ENCODE peak calls at places on chromosomes 13 and 19, in five cellular contexts. U is body of pancreas, R is adrenal gland, J is astrocyte of the spinal cord, T is ascending aorta. P is an unnamed sample.
A peak's percentile ranks its signal among the peaks of the same experiment; 100 is the strongest.

GRCh38 chr13:20426766-20427448 is 98.8 kb downstream of the CRYL1 start:
- DNase-seq in U (no peak), R (no peak), J (no peak), T (no peak), P (no peak)

GRCh38 chr19:6725513-6726231 is 5.2 kb upstream of the C3 start:
- DNase-seq in U (no peak), R (no peak), J (no peak), T (no peak), P (no peak)

GRCh38 chr19:8618751-8619150 is 8.2 kb upstream of the ADAMTS10 start:
- DNase-seq in U (no peak), R (no peak), J (no peak), T (no peak), P (peak; percentile 43)

GRCh38 chr13:60090579-60090978 is 73.1 kb downstream of the DIAPH3 start:
- DNase-seq in U (no peak), R (no peak), J (peak; percentile 16), T (no peak), P (peak; percentile 34)

GRCh38 chr13:106104281-106104901 is 431.1 kb downstream of the EFNB2 start:
- DNase-seq in U (no peak), R (no peak), J (peak; percentile 95), T (no peak), P (peak; percentile 79)

GRCh38 chr19:13718733-13719132 is 45.6 kb upstream of the MRI1 start:
- DNase-seq in U (peak; percentile 28), R (no peak), J (peak; percentile 66), T (no peak), P (peak; percentile 48)

GRCh38 chr19:49468746-49469447 is 5.1 kb upstream of the FLT3LG start:
- DNase-seq in U (peak; percentile 55), R (no peak), J (peak; percentile 46), T (no peak), P (peak; percentile 66)

GRCh38 chr13:110343241-110343865 is 36.3 kb downstream of the COL4A2 start:
- DNase-seq in U (no peak), R (no peak), J (peak; percentile 58), T (no peak), P (peak; percentile 72)

GRCh38 chr13:27273658-27274425 is 3.2 kb downstream of the RASL11A start:
- DNase-seq in U (no peak), R (no peak), J (peak; percentile 66), T (peak; percentile 38), P (peak; percentile 86)

GRCh38 chr19:43438291-43439162 is 23.8 kb downstream of the TEX101 start:
- DNase-seq in U (peak; percentile 16), R (peak; percentile 54), J (no peak), T (no peak), P (peak; percentile 15)

GRCh38 chr19:2239771-2240770 is 3.4 kb downstream of the SF3A2 start:
- DNase-seq in U (no peak), R (no peak), J (peak; percentile 51), T (no peak), P (peak; percentile 53)

GRCh38 chr19:33281296-33281926 is 20.9 kb downstream of the CEBPA start:
- DNase-seq in U (no peak), R (no peak), J (no peak), T (no peak), P (no peak)

GRCh38 chr19:10896851-10897526 is 25.6 kb downstream of the CARM1 start:
- DNase-seq in U (no peak), R (no peak), J (no peak), T (no peak), P (peak; percentile 58)

GRCh38 chr13:33197551-33197971 is 88.0 kb downstream of the STARD13 start:
- DNase-seq in U (no peak), R (no peak), J (no peak), T (no peak), P (no peak)

GRCh38 chr19:31350033-31350692 is 927 bp upstream of the TSHZ3 start:
- DNase-seq in U (no peak), R (no peak), J (peak; percentile 44), T (no peak), P (peak; percentile 13)

GRCh38 chr19:13102666-13103584 is at the start of gene LYL1:
- DNase-seq in U (peak; percentile 56), R (peak; percentile 78), J (no peak), T (no peak), P (no peak)

GRCh38 chr19:56964526-56964925 is 124.0 kb upstream of the PEG3 start:
- DNase-seq in U (no peak), R (no peak), J (no peak), T (no peak), P (no peak)

DNA sequence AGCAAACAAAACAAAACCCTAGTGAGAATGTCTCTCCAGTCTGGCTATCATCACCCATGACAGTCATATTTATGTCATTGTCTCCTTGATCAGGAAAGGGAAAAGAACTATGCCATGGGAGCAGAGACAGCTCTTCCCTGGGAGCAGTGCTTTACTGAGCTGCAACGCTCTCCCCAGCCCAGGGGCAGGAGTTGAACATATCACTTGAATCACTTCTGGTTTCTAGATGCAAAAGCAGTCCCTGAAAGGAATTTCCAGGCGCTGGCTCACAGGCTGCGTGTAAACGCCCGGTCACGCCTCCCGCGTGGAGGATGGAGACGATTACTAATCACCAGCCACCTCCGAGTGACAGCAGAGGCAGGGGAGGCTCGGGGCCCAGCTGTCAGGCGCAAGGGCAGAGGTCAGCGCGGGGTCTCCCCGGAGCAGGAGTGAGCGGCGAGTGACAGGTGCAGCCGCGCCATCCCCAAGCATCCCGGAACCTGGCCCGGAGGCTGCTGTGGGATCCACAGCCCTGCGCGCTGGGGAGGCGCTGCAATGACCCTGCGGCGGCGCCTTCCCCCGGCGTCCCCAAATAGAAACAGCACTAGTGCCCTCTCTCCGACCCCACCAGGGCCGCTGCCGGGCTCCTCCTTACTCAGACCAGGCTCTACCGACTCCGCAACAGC is 23.5 kb upstream of the DCLK1 start:
- DNase-seq in U (no peak), R (no peak), J (peak; percentile 40), T (no peak), P (peak; percentile 51)
- H3K4me3 ChIP-seq in U (no peak overlapping the region), R (no peak overlapping the region), J (no peak overlapping the region), T (peak overlapping the region; percentile 7), P (peak overlapping the region; percentile 42)

GRCh38 chr19:29287061-29287460 is 74.1 kb upstream of the UQCRFS1 start:
- DNase-seq in U (peak; percentile 40), R (no peak), J (no peak), T (no peak), P (no peak)
- TF ChIP-seq CTCF in U (no peak), R (no peak), J (no peak), T (no peak), P (no peak)

GRCh38 chr13:76472916-76473315 is 413.3 kb downstream of the KCTD12 start:
- DNase-seq in U (no peak), R (no peak), J (no peak), T (no peak), P (no peak)
- H3K4me3 ChIP-seq in U (no peak overlapping the region), R (no peak overlapping the region), J (no peak overlapping the region), T (no peak overlapping the region), P (no peak overlapping the region)

GRCh38 chr19:40309666-40310065 is 24.5 kb upstream of the AKT2 start:
- DNase-seq in U (no peak), R (no peak), J (no peak), T (no peak), P (no peak)

GRCh38 chr19:40315812-40316475 is 30.8 kb upstream of the AKT2 start:
- DNase-seq in U (no peak), R (no peak), J (no peak), T (no peak), P (no peak)

GRCh38 chr19:40313229-40313983 is 28.3 kb upstream of the AKT2 start:
- DNase-seq in U (no peak), R (no peak), J (no peak), T (no peak), P (no peak)

GRCh38 chr19:40314646-40315045 is 29.5 kb upstream of the AKT2 start:
- DNase-seq in U (no peak), R (no peak), J (no peak), T (no peak), P (no peak)

GRCh38 chr19:40312533-40312932 is 27.4 kb upstream of the AKT2 start:
- DNase-seq in U (no peak), R (no peak), J (no peak), T (no peak), P (no peak)
- TF ChIP-seq CTCF in U (no peak), R (no peak), J (no peak), T (no peak), P (no peak)

GRCh38 chr13:44401577-44401976 is 28.0 kb downstream of the SERP2 start:
- DNase-seq in U (no peak), R (no peak), J (no peak), T (no peak), P (no peak)

GRCh38 chr13:44404261-44405139 is 30.9 kb downstream of the SERP2 start:
- DNase-seq in U (no peak), R (no peak), J (no peak), T (no peak), P (no peak)

GRCh38 chr13:44406617-44407016 is 33.0 kb downstream of the SERP2 start:
- DNase-seq in U (no peak), R (no peak), J (no peak), T (no peak), P (no peak)

GRCh38 chr13:44402902-44403719 is 29.5 kb downstream of the SERP2 start:
- DNase-seq in U (peak; percentile 62), R (no peak), J (no peak), T (no peak), P (no peak)

GRCh38 chr13:44403720-44404063 is 30.1 kb downstream of the SERP2 start:
- DNase-seq in U (no peak), R (no peak), J (no peak), T (no peak), P (no peak)
- H3K4me3 ChIP-seq in U (no peak overlapping the region), R (no peak overlapping the region), J (no peak overlapping the region), T (no peak overlapping the region), P (no peak overlapping the region)

GRCh38 chr13:46150134-46150693 is 31.8 kb downstream of the LCP1 start:
- DNase-seq in U (no peak), R (no peak), J (no peak), T (no peak), P (no peak)

GRCh38 chr13:46149272-46150133 is 32.5 kb downstream of the LCP1 start:
- DNase-seq in U (no peak), R (no peak), J (peak; percentile 83), T (no peak), P (peak; percentile 85)

GRCh38 chr13:46143239-46143701 is 38.4 kb upstream of the CPB2 start:
- DNase-seq in U (no peak), R (no peak), J (no peak), T (no peak), P (no peak)

GRCh38 chr13:46145950-46146349 is 36.0 kb downstream of the LCP1 start:
- DNase-seq in U (no peak), R (no peak), J (no peak), T (no peak), P (no peak)

GRCh38 chr13:46146898-46147297 is 35.1 kb downstream of the LCP1 start:
- DNase-seq in U (no peak), R (peak; percentile 33), J (no peak), T (no peak), P (peak; percentile 53)
- TF ChIP-seq CTCF in U (no peak), R (peak; percentile 59), J (no peak), T (no peak), P (peak; percentile 65)

GRCh38 chr13:23654111-23655110 is 84.2 kb downstream of the TNFRSF19 start:
- DNase-seq in U (no peak), R (no peak), J (peak; percentile 69), T (no peak), P (peak; percentile 80)
- H3K4me3 ChIP-seq in U (no peak overlapping the region), R (no peak overlapping the region), J (no peak overlapping the region), T (no peak overlapping the region), P (no peak overlapping the region)